ENCODE peak calls at places on chromosome 9, in eight cellular contexts. X is stimulated activated CD4-positive, alpha-beta T cell treated with anti-CD3 and anti-CD28 coated beads, Interleukin-1b, Interleukin-23, amount 100 ng/mL, for 24 hours; U is coronary artery; O is amniotic epithelial cell; B is cardiac muscle cell; E is CD4-positive, alpha-beta T cell; Y is T-helper 1 cell; J is endothelial cell. N is an unnamed sample.

GRCh38 chr9:124000161-124000783 is 11.3 kb upstream of the LHX2 start:
- DNase-seq in U (no peak), X (no peak), Y (no peak), O (no peak), B (no peak), E (no peak), J (no peak), N (no peak)

GRCh38 chr9:82781965-82782392 is 281.0 kb downstream of the RASEF start:
- DNase-seq in B (no peak), X (no peak), E (no peak), J (no peak), Y (no peak), U (no peak), O (no peak), N (no peak)

GRCh38 chr9:127644943-127645342 is 32.9 kb downstream of the STXBP1 start:
- DNase-seq in B (no peak), Y (no peak), X (no peak), U (no peak), E (no peak), J (no peak), O (no peak), N (no peak)

GRCh38 chr9:87781331-87781730 is 55.4 kb downstream of the CTSL start:
- DNase-seq in Y (no peak), U (no peak), E (no peak), B (no peak), X (no peak), O (no peak), J (no peak), N (no peak)

GRCh38 chr9:15641301-15641700 is 88.5 kb downstream of the CCDC171 start:
- DNase-seq in X (no peak), B (no peak), E (no peak), O (no peak), J (no peak), Y (no peak), U (no peak), N (no peak)

GRCh38 chr9:136526625-136527066 is 19.2 kb downstream of the NOTCH1 start:
- DNase-seq in O (no peak), Y (no peak), X (no peak), E (no peak), J (no peak), B (no peak), U (no peak), N (no peak)

GRCh38 chr9:106860731-106861584 is 2.0 kb upstream of the ZNF462 start:
- DNase-seq in Y (no peak), J (peak; percentile 46), O (peak; percentile 27), U (peak; percentile 70), E (no peak), B (peak; percentile 49), X (no peak), N (no peak)

GRCh38 chr9:2228132-2228531 is 213.0 kb downstream of the SMARCA2 start:
- DNase-seq in J (peak; percentile 31), Y (no peak), X (no peak), B (no peak), U (no peak), O (peak; percentile 27), E (no peak), N (no peak)

GRCh38 chr9:134971196-134971595 is 53.5 kb upstream of the FCN1 start:
- DNase-seq in U (no peak), Y (no peak), J (no peak), B (no peak), E (no peak), X (no peak), O (no peak), N (no peak)

GRCh38 chr9:93710370-93710723 is 134.0 kb downstream of the PHF2 start:
- DNase-seq in Y (no peak), E (no peak), X (no peak), U (no peak), B (no peak), J (no peak), O (no peak), N (no peak)